ENCODE peak calls at places on chromosomes 5 and 9, in six cellular contexts. G is K562, P is right atrium auricular region, J is IMR-90, T is heart right ventricle, E is neuronal stem cell. U is an unnamed sample. For H3K4me1 and H3K36me3, the result is how much of the 10 kb centered on the place peaks cover.

GRCh38 chr5:140988036-140988997 is 22.0 kb downstream of the PCDHAC2 start:
- DNase-seq in J (no peak), G (no peak), E (no peak), P (no peak), T (no peak), U (no peak)

GRCh38 chr9:32072568-32072967 is 311.9 kb upstream of the ACO1 start:
- DNase-seq in P (no peak), E (no peak), G (no peak), J (no peak), T (no peak), U (no peak)

GRCh38 chr5:58800410-58800809 is 217.5 kb downstream of the RAB3C start:
- DNase-seq in J (no peak), T (no peak), P (no peak), G (no peak), E (no peak), U (no peak)

GRCh38 chr5:59130441-59130840 is 547.6 kb downstream of the RAB3C start:
- DNase-seq in G (no peak), T (no peak), P (no peak), J (peak), E (no peak), U (no peak)

GRCh38 chr5:178230879-178231735 is 1.5 kb downstream of the PHYKPL start:
- DNase-seq in J (peak), E (no peak), P (peak), G (no peak), T (peak), U (no peak)

GRCh38 chr5:75622564-75622963 is 11.3 kb downstream of the ANKDD1B start:
- DNase-seq in T (no peak), E (no peak), J (peak), G (no peak), P (no peak), U (no peak)

GRCh38 chr5:159100928-159101646 is 1.4 kb upstream of the EBF1 start:
- DNase-seq in E (no peak), G (no peak), T (no peak), P (no peak), J (no peak), U (no peak)

GRCh38 chr9:77864096-77864889 is 167.3 kb downstream of the GNAQ start:
- DNase-seq in J (peak), E (no peak), G (no peak), P (no peak), T (no peak), U (no peak)

GRCh38 chr9:125513634-125514413 is 193.2 kb downstream of the MAPKAP1 start:
- DNase-seq in P (no peak), G (no peak), J (peak), E (no peak), T (peak), U (no peak)

GRCh38 chr5:14714706-14715105 is 50.2 kb downstream of the OTULIN start:
- DNase-seq in G (no peak), J (no peak), P (no peak), E (no peak), T (no peak), U (no peak)

GRCh38 chr5:108324886-108325285 is 57.0 kb downstream of the FBXL17 start:
- DNase-seq in E (no peak), P (no peak), T (no peak), G (no peak), J (no peak), U (no peak)

GRCh38 chr9:89408628-89409101 is 89.2 kb downstream of the SEMA4D start:
- DNase-seq in J (no peak), E (no peak), P (no peak), T (no peak), G (no peak), U (peak)

GRCh38 chr9:4640027-4640426 is 22.1 kb upstream of the PLPP6 start:
- DNase-seq in T (no peak), P (no peak), G (peak), E (no peak), J (no peak), U (peak)

GRCh38 chr9:133144142-133144886 is 19.4 kb downstream of the GBGT1 start:
- DNase-seq in J (peak), P (peak), G (peak), E (peak), T (peak), U (peak)

GRCh38 chr9:133141833-133142594 is 21.0 kb upstream of the RALGDS start:
- DNase-seq in E (no peak), T (peak), J (no peak), G (no peak), P (no peak), U (peak)

GRCh38 chr9:133142657-133143592 is 20.8 kb downstream of the GBGT1 start:
- DNase-seq in T (no peak), J (no peak), E (no peak), P (no peak), G (no peak), U (peak)

GRCh38 chr9:133144887-133145466 is 18.7 kb downstream of the GBGT1 start:
- DNase-seq in T (no peak), P (no peak), E (no peak), G (no peak), J (peak), U (no peak)

DNA sequence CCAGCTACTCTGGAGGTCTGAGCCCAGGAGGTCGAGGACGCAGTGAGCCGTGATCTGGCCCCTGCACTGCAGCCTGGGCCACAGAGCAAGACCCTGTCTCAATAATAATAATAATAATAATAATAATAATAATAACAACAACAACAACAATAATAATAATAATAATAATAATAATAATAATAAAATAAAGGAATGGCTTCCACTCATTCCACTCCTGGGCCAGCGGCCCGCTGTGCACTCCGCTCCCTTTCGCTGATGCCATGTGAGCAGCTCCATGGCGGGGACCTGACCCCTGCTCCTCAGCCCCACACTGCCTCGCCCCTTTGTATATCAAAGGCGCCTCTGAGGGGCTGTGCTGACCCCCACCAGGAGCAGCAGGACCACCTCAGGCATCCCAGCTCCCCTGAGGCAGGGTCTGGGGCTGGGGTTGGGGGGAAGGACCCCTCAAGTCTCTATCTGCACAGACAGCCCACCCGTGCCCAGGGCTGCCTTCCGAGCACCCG is 20.0 kb downstream of the GBGT1 start:
- DNase-seq in E (no peak), J (no peak), T (no peak), G (no peak), P (no peak), U (no peak)
- H3K4me1 ChIP-seq in E (under half), J (under half), T (half or more), G (half or more), P (half or more), U (half or more)

GRCh38 chr9:14924821-14925220 is 14.6 kb upstream of the FREM1 start:
- DNase-seq in P (no peak), E (no peak), J (peak), T (no peak), G (no peak), U (no peak)
- H3K4me3 ChIP-seq in P (peak), E (no peak), J (no peak), T (no peak), G (no peak), U (no peak)

GRCh38 chr9:33921967-33922895 is 105.3 kb downstream of the UBE2R2 start:
- DNase-seq in G (peak), J (no peak), T (no peak), P (no peak), E (no peak), U (no peak)
- H3K36me3 ChIP-seq in G (half or more), J (half or more), T (under half), P (under half), E (half or more), U (half or more)

GRCh38 chr9:73137286-73137899 is 14.3 kb upstream of the ANXA1 start:
- DNase-seq in T (no peak), E (no peak), J (no peak), G (no peak), P (no peak), U (no peak)
- H3K4me1 ChIP-seq in T (under half), E (under half), J (under half), G (under half), P (under half), U (under half)

DNA sequence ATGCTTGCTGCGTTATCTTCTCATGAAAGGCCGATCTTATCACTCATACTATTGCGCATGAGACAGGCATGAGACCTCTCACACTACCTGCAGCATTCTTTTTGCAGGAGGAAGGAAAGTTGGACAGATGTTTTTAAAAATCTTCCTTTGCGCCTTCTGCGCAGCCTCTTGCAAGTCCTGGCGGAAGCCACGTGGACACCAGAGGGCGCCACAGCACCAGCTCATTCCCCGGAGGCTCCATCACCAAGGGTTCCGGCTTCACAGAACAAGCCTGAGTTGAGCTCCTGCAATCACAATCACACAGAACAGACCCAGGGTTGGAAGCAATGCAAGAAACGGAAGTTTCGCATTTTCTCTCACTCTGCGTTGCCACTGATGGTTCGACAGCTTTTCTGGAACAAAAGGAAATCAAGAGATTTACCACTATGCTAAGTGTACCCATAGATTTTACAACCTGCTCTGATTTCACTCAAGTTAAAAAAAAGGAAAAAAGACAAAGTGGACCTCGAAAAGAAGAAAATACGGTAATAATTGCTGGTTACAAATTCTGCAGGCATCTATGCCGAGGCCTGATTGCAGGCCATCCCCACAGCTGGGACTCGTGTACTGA is 304.8 kb upstream of the MSX2 start:
- DNase-seq in T (peak), J (peak), G (peak), E (peak), P (peak), U (peak)
- H3K4me3 ChIP-seq in T (no peak), J (no peak), G (no peak), E (no peak), P (no peak), U (peak)

GRCh38 chr9:131457746-131458145 is 45.0 kb upstream of the POMT1 start:
- DNase-seq in E (no peak), P (no peak), G (no peak), J (no peak), T (no peak), U (no peak)
- H3K36me3 ChIP-seq in E (half or more), P (half or more), G (half or more), J (half or more), T (under half), U (half or more)

DNA sequence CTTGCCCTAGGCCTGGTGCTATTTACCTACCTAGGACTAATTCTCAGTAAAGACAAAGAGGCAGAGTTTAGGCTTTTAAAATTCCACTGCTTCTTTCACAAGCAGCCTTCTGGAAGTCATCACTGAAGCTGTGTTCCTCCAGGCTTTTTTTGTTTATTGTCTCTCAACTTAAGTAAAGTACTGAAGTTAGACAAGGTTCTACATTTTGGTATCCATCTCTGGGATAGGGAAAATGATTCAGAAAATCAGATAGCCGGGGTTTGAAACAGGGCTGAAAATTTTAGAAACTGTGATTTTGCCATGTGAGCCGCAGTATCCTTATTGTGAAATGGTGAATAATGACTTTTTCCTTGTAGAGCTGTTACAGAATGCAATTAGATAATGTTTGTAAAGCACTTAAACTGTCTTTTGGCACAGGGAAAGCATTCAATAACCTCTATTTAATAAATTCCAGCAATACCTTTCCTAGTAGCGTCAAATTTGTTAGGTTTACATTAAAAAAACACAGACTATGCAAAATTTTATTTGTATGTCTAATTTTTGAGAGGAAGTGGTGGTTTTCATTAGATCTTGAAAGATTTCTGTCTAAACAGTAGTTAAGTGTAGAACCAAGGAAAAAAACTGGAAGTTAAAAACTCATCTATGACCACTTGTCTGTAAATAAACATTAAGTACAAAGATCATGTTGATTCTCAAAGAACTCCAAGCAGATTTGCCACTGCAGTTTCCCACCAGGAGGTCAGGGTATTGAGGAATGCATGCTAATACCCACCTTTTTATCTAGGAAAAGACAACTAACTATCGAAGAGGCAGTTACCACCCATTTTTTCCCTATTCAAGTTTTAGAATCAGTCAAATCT is 2.2 kb downstream of the STOM start:
- DNase-seq in P (no peak), J (no peak), G (no peak), E (no peak), T (no peak), U (no peak)
- H3K4me1 ChIP-seq in P (half or more), J (under half), G (under half), E (under half), T (half or more), U (under half)

GRCh38 chr9:21828853-21829405 is 26.5 kb downstream of the MTAP start:
- DNase-seq in P (no peak), E (no peak), T (no peak), J (no peak), G (no peak), U (no peak)
- H3K4me3 ChIP-seq in P (no peak), E (no peak), T (no peak), J (no peak), G (no peak), U (no peak)

GRCh38 chr5:36217591-36217990 is 24.1 kb downstream of the NADK2 start:
- DNase-seq in E (no peak), P (no peak), G (no peak), J (no peak), T (no peak), U (no peak)

GRCh38 chr5:36228505-36228904 is 13.2 kb downstream of the NADK2 start:
- DNase-seq in T (no peak), P (no peak), E (no peak), J (no peak), G (no peak), U (no peak)

GRCh38 chr5:36227046-36227445 is 14.7 kb downstream of the NADK2 start:
- DNase-seq in J (no peak), P (no peak), G (no peak), T (no peak), E (no peak), U (no peak)

GRCh38 chr5:36217992-36218391 is 23.7 kb downstream of the NADK2 start:
- DNase-seq in J (no peak), T (no peak), G (no peak), P (no peak), E (no peak), U (no peak)

DNA sequence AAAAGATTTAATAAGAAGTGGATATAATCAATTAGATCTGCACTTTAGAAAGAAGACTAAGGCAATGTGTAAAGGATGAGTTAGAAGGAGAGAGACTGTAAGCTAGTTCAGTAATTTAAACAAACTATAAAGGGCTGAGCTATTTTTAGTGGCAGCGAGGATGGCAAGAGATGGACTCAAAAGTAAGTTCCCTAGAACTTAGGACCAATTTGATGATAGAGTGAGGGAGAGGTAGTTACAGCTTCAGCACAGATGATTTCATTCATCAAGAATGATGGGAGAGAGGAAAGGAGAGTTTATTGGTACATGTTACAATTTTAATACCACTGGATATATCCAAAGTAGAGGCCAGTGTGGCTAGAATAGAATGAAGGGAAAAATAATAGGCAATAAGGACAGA is 19.1 kb downstream of the NADK2 start:
- DNase-seq in T (no peak), J (peak), P (no peak), G (no peak), E (no peak), U (no peak)
- H3K36me3 ChIP-seq in T (under half), J (under half), P (half or more), G (half or more), E (under half), U (under half)

U was measured in CD4-positive, CD25-positive, alpha-beta regulatory T cell.